ENCODE peak calls at places on chromosomes 12 and 14, in ten cellular contexts. K is ovary, V is SK-N-SH, Z is K562, X is suprapubic skin, B is H1, P is HepG2, G is stomach, R is GM12878, A is transverse colon. H is an unnamed sample. For H3K27me3 and H3K9me3, the result is how much of the 10 kb centered on the place peaks cover.

GRCh38 chr14:92867246-92867925 is 55.6 kb upstream of the CHGA start:
- DNase-seq in V (no peak), K (no peak), Z (no peak), G (no peak), B (no peak), P (no peak), A (no peak), X (no peak), R (no peak), H (no peak)

GRCh38 chr14:96089401-96089800 is 50.2 kb downstream of the C14orf132 start:
- DNase-seq in K (no peak), Z (no peak), G (no peak), B (no peak), V (no peak), R (no peak), A (no peak), P (no peak), X (peak), H (no peak)

GRCh38 chr14:101072531-101072930 is 169.0 kb upstream of the RTL1 start:
- DNase-seq in B (peak), Z (no peak), R (no peak), X (peak), G (peak), V (peak), K (peak), P (no peak), A (no peak), H (no peak)

GRCh38 chr12:130780880-130781575 is 58.0 kb downstream of the STX2 start:
- DNase-seq in G (no peak), Z (no peak), V (no peak), P (no peak), B (no peak), R (no peak), A (no peak), X (no peak), K (no peak), H (no peak)

GRCh38 chr14:99094901-99095300 is 177.1 kb downstream of the BCL11B start:
- DNase-seq in V (no peak), X (no peak), G (no peak), K (no peak), B (no peak), Z (no peak), A (no peak), R (no peak), P (no peak), H (no peak)

GRCh38 chr12:41224066-41224465 is 35.9 kb downstream of the PDZRN4 start:
- DNase-seq in R (no peak), P (no peak), G (no peak), A (no peak), Z (no peak), V (no peak), X (no peak), B (no peak), K (no peak), H (no peak)

GRCh38 chr14:65137648-65138317 is 35.5 kb upstream of the MAX start:
- DNase-seq in X (no peak), Z (no peak), V (no peak), R (no peak), K (no peak), G (no peak), A (no peak), P (no peak), B (no peak), H (no peak)

GRCh38 chr14:101116065-101116464 is 212.5 kb upstream of the RTL1 start:
- DNase-seq in K (no peak), A (no peak), X (no peak), G (no peak), V (no peak), R (no peak), Z (no peak), P (no peak), B (peak), H (no peak)

GRCh38 chr14:91614187-91614586 is 104.1 kb upstream of the PPP4R3A start:
- DNase-seq in K (no peak), P (no peak), B (no peak), X (no peak), Z (peak), R (no peak), G (no peak), A (no peak), V (no peak), H (no peak)

GRCh38 chr12:104740668-104741067 is 217.4 kb downstream of the SLC41A2 start:
- DNase-seq in B (no peak), P (no peak), K (no peak), R (peak), A (peak), Z (no peak), G (no peak), X (no peak), V (no peak), H (no peak)

GRCh38 chr14:88189040-88189839 is 133.8 kb downstream of the KCNK10 start:
- DNase-seq in A (peak), P (peak), B (peak), X (peak), Z (peak), V (peak), K (peak), G (peak), R (peak), H (peak)

GRCh38 chr14:24258119-24258518 is 4.9 kb downstream of the TGM1 start:
- DNase-seq in V (no peak), B (no peak), R (no peak), Z (no peak), A (no peak), K (peak), X (peak), P (no peak), G (no peak), H (no peak)

GRCh38 chr12:108888031-108888430 is 8.1 kb downstream of the DAO start:
- DNase-seq in X (no peak), K (no peak), A (no peak), Z (no peak), P (no peak), G (no peak), V (no peak), B (no peak), R (no peak), H (no peak)

GRCh38 chr14:103552811-103553210 is 9.6 kb downstream of the BAG5 start:
- DNase-seq in Z (no peak), X (no peak), K (no peak), G (no peak), R (no peak), V (no peak), B (no peak), P (no peak), A (peak), H (no peak)

GRCh38 chr14:54350196-54350595 is 46.6 kb upstream of the CDKN3 start:
- DNase-seq in X (no peak), V (no peak), K (no peak), A (no peak), P (no peak), R (no peak), G (no peak), B (no peak), Z (no peak), H (no peak)

GRCh38 chr14:88553886-88554457 is 835 bp downstream of the PTPN21 start:
- DNase-seq in A (no peak), G (no peak), V (no peak), P (no peak), R (no peak), K (no peak), B (no peak), Z (no peak), X (no peak), H (no peak)

GRCh38 chr14:40855343-40855742 is 751.3 kb upstream of the LRFN5 start:
- DNase-seq in X (no peak), Z (no peak), G (no peak), P (no peak), B (no peak), K (no peak), R (no peak), A (no peak), V (no peak), H (no peak)

GRCh38 chr12:8681129-8681902 is 16.5 kb upstream of the RIMKLB start:
- DNase-seq in X (no peak), G (no peak), A (no peak), P (no peak), R (no peak), B (no peak), K (no peak), Z (no peak), V (no peak), H (no peak)

GRCh38 chr12:75650989-75651695 is 139.7 kb upstream of the KRR1 start:
- DNase-seq in G (no peak), X (no peak), P (no peak), A (no peak), K (no peak), Z (no peak), V (peak), R (no peak), B (no peak), H (no peak)

GRCh38 chr12:29957835-29958234 is 174.1 kb upstream of the TMTC1 start:
- DNase-seq in V (no peak), Z (peak), G (no peak), K (no peak), P (no peak), X (no peak), A (no peak), R (no peak), B (no peak), H (no peak)

GRCh38 chr14:46734287-46734686 is 82.7 kb upstream of the RPL10L start:
- DNase-seq in Z (no peak), G (no peak), R (no peak), V (no peak), B (no peak), X (no peak), K (no peak), P (no peak), A (peak), H (no peak)

GRCh38 chr12:47141459-47141858 is 61.7 kb upstream of the AMIGO2 start:
- DNase-seq in V (no peak), P (no peak), B (no peak), Z (no peak), G (no peak), R (no peak), K (no peak), X (no peak), A (no peak), H (no peak)

GRCh38 chr12:124617615-124618014 is 50.2 kb upstream of the NCOR2 start:
- DNase-seq in R (no peak), B (no peak), V (peak), K (no peak), X (no peak), Z (peak), P (no peak), G (no peak), A (no peak), H (no peak)

GRCh38 chr12:109567296-109567695 is 6.0 kb downstream of the MMAB start:
- DNase-seq in R (no peak), Z (no peak), B (no peak), K (no peak), P (no peak), G (no peak), V (no peak), X (no peak), A (no peak), H (no peak)

GRCh38 chr14:51369814-51370213 is 129.8 kb downstream of the TMX1 start:
- DNase-seq in Z (peak), X (no peak), A (no peak), B (peak), K (no peak), P (no peak), V (no peak), R (no peak), G (no peak), H (no peak)

GRCh38 chr12:94099191-94099983 is 49.0 kb upstream of the PLXNC1 start:
- DNase-seq in A (no peak), V (peak), K (no peak), B (no peak), X (no peak), G (no peak), R (no peak), P (no peak), Z (peak), H (no peak)

GRCh38 chr14:56992332-56992820 is 182.1 kb upstream of the OTX2 start:
- DNase-seq in X (no peak), R (no peak), A (no peak), V (peak), K (no peak), B (no peak), G (no peak), P (no peak), Z (peak), H (no peak)

GRCh38 chr12:85275359-85275758 is 4.7 kb upstream of the ALX1 start:
- DNase-seq in R (no peak), Z (no peak), V (no peak), P (no peak), A (no peak), B (no peak), X (no peak), G (no peak), K (no peak), H (no peak)
- H3K27me3 ChIP-seq in R (under half), Z (under half), V (under half), P (under half), A (half or more), B (half or more), X (half or more), G (half or more), K (under half), H (under half)

DNA sequence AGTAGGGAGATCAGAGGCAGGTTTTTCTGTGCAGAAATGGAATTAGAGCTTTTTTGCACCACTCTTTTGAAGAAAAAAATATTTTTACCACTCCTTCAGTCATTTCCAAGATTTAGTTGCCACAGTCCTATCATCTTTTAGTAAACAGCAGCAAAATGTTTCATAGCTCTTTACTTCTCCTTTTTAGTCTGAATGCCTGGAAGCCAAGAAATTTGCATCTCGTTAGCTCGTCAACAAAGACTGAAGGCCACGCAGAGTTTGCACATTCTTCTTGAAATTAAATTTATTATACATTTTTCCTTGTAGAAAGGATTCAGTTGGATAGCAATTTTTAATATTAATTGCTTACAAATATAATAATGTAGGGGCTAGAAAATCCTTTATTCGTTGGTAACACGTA is 544.5 kb upstream of the ATP2B1 start:
- DNase-seq in P (no peak), G (no peak), K (no peak), R (no peak), V (no peak), X (no peak), A (no peak), Z (no peak), B (no peak), H (no peak)
- H3K9me3 ChIP-seq in P (under half), G (under half), K (under half), R (under half), V (under half), X (under half), A (under half), Z (under half), B (under half), H (under half)

GRCh38 chr12:121113057-121113456 is 19.6 kb upstream of the P2RX7 start:
- DNase-seq in X (no peak), G (no peak), P (no peak), V (no peak), A (no peak), B (no peak), Z (no peak), K (no peak), R (no peak), H (no peak)

GRCh38 chr12:121111684-121112083 is 21.0 kb upstream of the P2RX7 start:
- DNase-seq in B (no peak), Z (no peak), K (no peak), G (no peak), X (no peak), P (no peak), R (no peak), A (no peak), V (no peak), H (no peak)

GRCh38 chr12:121107681-121108080 is 25.0 kb upstream of the P2RX7 start:
- DNase-seq in K (no peak), R (no peak), Z (no peak), G (no peak), X (no peak), B (no peak), A (no peak), V (no peak), P (no peak), H (no peak)

GRCh38 chr12:121110211-121110940 is 22.3 kb upstream of the P2RX7 start:
- DNase-seq in R (peak), Z (peak), G (peak), V (peak), A (peak), B (peak), K (peak), X (no peak), P (peak), H (peak)

DNA sequence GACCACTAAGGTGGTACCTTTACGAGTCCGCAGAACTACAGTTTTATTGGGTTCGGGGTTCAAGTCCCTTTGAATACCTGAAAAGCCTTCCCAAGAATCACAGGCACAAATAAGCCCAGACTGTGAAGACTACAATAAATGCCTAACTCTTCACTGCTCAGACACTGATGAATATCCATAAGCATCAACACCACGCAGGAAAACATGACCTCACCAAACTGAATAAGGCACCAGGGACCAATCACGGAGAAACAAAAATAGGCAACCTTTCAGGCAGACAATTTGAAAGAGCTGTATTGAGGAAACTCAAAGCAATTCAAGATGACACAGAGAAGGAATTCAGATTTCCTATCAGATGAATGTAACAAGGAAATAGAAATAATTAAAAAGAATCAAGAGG is 24.2 kb upstream of the P2RX7 start:
- DNase-seq in X (no peak), V (no peak), K (no peak), Z (no peak), B (no peak), R (no peak), A (no peak), G (no peak), P (no peak), H (no peak)
- TF ChIP-seq EP300 in X (no peak), V (no peak), K (no peak), Z (no peak), B (no peak), R (no peak), A (no peak), G (no peak), P (no peak), H (no peak)

DNA sequence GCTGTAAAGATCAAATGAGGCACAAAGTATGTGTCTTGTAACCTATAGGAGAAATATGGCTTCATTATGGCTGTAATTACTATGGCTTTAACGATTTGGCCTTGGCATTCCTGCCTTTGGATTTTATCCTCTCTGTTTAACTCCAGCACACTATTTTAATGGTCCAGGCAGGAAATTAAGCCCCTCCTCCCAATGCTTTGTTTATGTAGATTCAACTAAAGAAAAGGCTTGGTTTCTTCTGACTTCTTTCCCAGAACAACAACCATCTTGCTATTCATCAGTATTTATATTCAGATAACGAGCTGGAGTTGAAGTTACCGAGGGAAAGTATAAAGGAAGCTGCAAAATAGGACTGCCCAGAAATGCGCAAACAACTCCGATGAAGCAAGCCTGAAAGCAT is 104.6 kb downstream of the NELL2 start:
- DNase-seq in A (no peak), P (no peak), V (no peak), X (no peak), G (no peak), K (no peak), Z (no peak), R (no peak), B (no peak), H (no peak)
- H3K27me3 ChIP-seq in A (under half), P (under half), V (under half), X (under half), G (under half), K (under half), Z (under half), R (under half), B (under half), H (under half)

GRCh38 chr12:70154960-70155589 is 88.2 kb upstream of the CNOT2 start:
- DNase-seq in A (no peak), G (no peak), B (no peak), Z (no peak), X (no peak), V (no peak), K (no peak), R (no peak), P (no peak), H (no peak)
- H3K9me3 ChIP-seq in A (under half), G (under half), B (under half), Z (under half), X (under half), V (under half), K (under half), R (under half), P (half or more), H (under half)

GRCh38 chr12:101795786-101796185 is 35.0 kb downstream of the GNPTAB start:
- DNase-seq in R (no peak), V (no peak), P (no peak), X (no peak), Z (no peak), A (no peak), K (no peak), B (no peak), G (no peak), H (no peak)
- TF ChIP-seq EP300 in R (no peak), V (no peak), P (no peak), X (no peak), Z (no peak), A (no peak), K (no peak), B (no peak), G (no peak), H (no peak)

GRCh38 chr12:52607314-52607713 is 6.1 kb upstream of the KRT72 start:
- DNase-seq in R (no peak), P (no peak), X (no peak), A (no peak), B (peak), V (no peak), Z (no peak), G (no peak), K (no peak), H (no peak)
- H3K27me3 ChIP-seq in R (under half), P (under half), X (under half), A (under half), B (under half), V (under half), Z (under half), G (half or more), K (under half), H (under half)

H was measured in tibial nerve.